ENCODE peak calls at places on chromosomes 7 and 10, in seven cellular contexts. One of them, this sample, is unnamed. For H3K4me1 and H3K36me3, the result is how much of the 10 kb centered on the place peaks cover.

GRCh38 chr10:80186364-80187012 is 18.8 kb downstream of the ANXA11 start:
- DNase-seq in stomach: peak
- DNase-seq in left ventricle myocardium inferior: peak
- DNase-seq in SJSA1: no peak
- DNase-seq in neuronal stem cell: no peak
- DNase-seq in fibroblast of lung: no peak
- DNase-seq in uterus: no peak
- DNase-seq in this sample: no peak

GRCh38 chr10:93652857-93653256 is 40.5 kb downstream of the PDE6C start:
- DNase-seq in uterus: no peak
- DNase-seq in SJSA1: no peak
- DNase-seq in left ventricle myocardium inferior: no peak
- DNase-seq in fibroblast of lung: peak
- DNase-seq in stomach: no peak
- DNase-seq in neuronal stem cell: no peak
- DNase-seq in this sample: no peak

GRCh38 chr7:137642467-137642866 is 204.3 kb downstream of the DGKI start:
- DNase-seq in uterus: no peak
- DNase-seq in stomach: no peak
- DNase-seq in neuronal stem cell: no peak
- DNase-seq in left ventricle myocardium inferior: no peak
- DNase-seq in fibroblast of lung: peak
- DNase-seq in SJSA1: peak
- DNase-seq in this sample: no peak

GRCh38 chr10:13672505-13672904 is 85.7 kb downstream of the PRPF18 start:
- DNase-seq in left ventricle myocardium inferior: no peak
- DNase-seq in SJSA1: no peak
- DNase-seq in uterus: no peak
- DNase-seq in fibroblast of lung: peak
- DNase-seq in neuronal stem cell: no peak
- DNase-seq in stomach: no peak
- DNase-seq in this sample: no peak

GRCh38 chr7:157674027-157674714 is 337.4 kb downstream of the DNAJB6 start:
- DNase-seq in uterus: no peak
- DNase-seq in left ventricle myocardium inferior: no peak
- DNase-seq in stomach: no peak
- DNase-seq in fibroblast of lung: no peak
- DNase-seq in neuronal stem cell: no peak
- DNase-seq in SJSA1: no peak
- DNase-seq in this sample: no peak

GRCh38 chr10:14603539-14604102 is 171.1 kb downstream of the FAM107B start:
- DNase-seq in stomach: no peak
- DNase-seq in fibroblast of lung: no peak
- DNase-seq in SJSA1: no peak
- DNase-seq in uterus: no peak
- DNase-seq in left ventricle myocardium inferior: no peak
- DNase-seq in neuronal stem cell: no peak
- DNase-seq in this sample: peak

GRCh38 chr10:105259201-105259600 is 618.1 kb downstream of the SORCS3 start:
- DNase-seq in fibroblast of lung: no peak
- DNase-seq in SJSA1: no peak
- DNase-seq in left ventricle myocardium inferior: no peak
- DNase-seq in uterus: no peak
- DNase-seq in stomach: no peak
- DNase-seq in neuronal stem cell: no peak
- DNase-seq in this sample: no peak

GRCh38 chr7:48140001-48140681 is 31.1 kb upstream of the ABCA13 start:
- DNase-seq in stomach: no peak
- DNase-seq in neuronal stem cell: no peak
- DNase-seq in left ventricle myocardium inferior: no peak
- DNase-seq in uterus: no peak
- DNase-seq in SJSA1: peak
- DNase-seq in fibroblast of lung: peak
- DNase-seq in this sample: peak

GRCh38 chr10:929965-930364 is 1.5 kb downstream of the LARP4B start:
- DNase-seq in left ventricle myocardium inferior: no peak
- DNase-seq in neuronal stem cell: no peak
- DNase-seq in stomach: no peak
- DNase-seq in fibroblast of lung: no peak
- DNase-seq in uterus: no peak
- DNase-seq in SJSA1: no peak
- DNase-seq in this sample: peak

GRCh38 chr10:97534746-97535367 is 36.1 kb downstream of the UBTD1 start:
- DNase-seq in left ventricle myocardium inferior: no peak
- DNase-seq in neuronal stem cell: no peak
- DNase-seq in uterus: no peak
- DNase-seq in SJSA1: no peak
- DNase-seq in fibroblast of lung: peak
- DNase-seq in stomach: no peak
- DNase-seq in this sample: peak

GRCh38 chr10:64486149-64486548 is 964.9 kb downstream of the REEP3 start:
- DNase-seq in fibroblast of lung: peak
- DNase-seq in stomach: no peak
- DNase-seq in neuronal stem cell: no peak
- DNase-seq in uterus: no peak
- DNase-seq in SJSA1: no peak
- DNase-seq in left ventricle myocardium inferior: no peak
- DNase-seq in this sample: no peak

GRCh38 chr10:69515699-69516547 is 57.3 kb downstream of the NEUROG3 start:
- DNase-seq in neuronal stem cell: peak
- DNase-seq in uterus: no peak
- DNase-seq in stomach: peak
- DNase-seq in left ventricle myocardium inferior: peak
- DNase-seq in SJSA1: peak
- DNase-seq in fibroblast of lung: peak
- DNase-seq in this sample: peak

GRCh38 chr7:74324499-74325229 is 35.5 kb downstream of the CLIP2 start:
- DNase-seq in left ventricle myocardium inferior: no peak
- DNase-seq in stomach: no peak
- DNase-seq in fibroblast of lung: peak
- DNase-seq in neuronal stem cell: no peak
- DNase-seq in uterus: no peak
- DNase-seq in SJSA1: no peak
- DNase-seq in this sample: no peak

GRCh38 chr7:131546583-131547111 is 9.8 kb downstream of the PODXL start:
- DNase-seq in stomach: no peak
- DNase-seq in uterus: no peak
- DNase-seq in left ventricle myocardium inferior: no peak
- DNase-seq in fibroblast of lung: no peak
- DNase-seq in SJSA1: peak
- DNase-seq in neuronal stem cell: peak
- DNase-seq in this sample: no peak

GRCh38 chr10:97718178-97718577 is 4.6 kb downstream of the MARVELD1 start:
- DNase-seq in SJSA1: no peak
- DNase-seq in fibroblast of lung: no peak
- DNase-seq in neuronal stem cell: no peak
- DNase-seq in stomach: no peak
- DNase-seq in left ventricle myocardium inferior: no peak
- DNase-seq in uterus: no peak
- DNase-seq in this sample: no peak

DNA sequence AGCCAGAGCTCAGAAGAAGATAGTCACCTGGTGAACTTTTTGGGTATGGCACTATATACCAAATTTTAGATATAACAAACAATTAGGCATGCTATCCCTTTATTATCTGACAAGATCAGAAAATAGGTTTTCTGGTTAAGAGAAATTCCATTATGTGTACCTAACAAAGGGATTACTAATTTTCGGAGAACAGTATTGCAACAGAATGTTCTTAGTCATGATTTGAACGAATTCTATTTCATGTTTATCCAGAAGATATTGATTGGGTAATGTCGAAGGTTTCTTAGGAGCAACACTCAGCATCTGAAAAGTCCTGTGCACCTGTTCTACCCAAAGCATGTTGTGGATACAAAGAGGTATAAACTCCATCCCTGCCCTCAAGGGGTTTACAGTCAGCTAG is 36.5 kb downstream of the WBP1L start:
- DNase-seq in left ventricle myocardium inferior: no peak
- DNase-seq in fibroblast of lung: peak
- DNase-seq in SJSA1: no peak
- DNase-seq in neuronal stem cell: no peak
- DNase-seq in stomach: no peak
- DNase-seq in uterus: no peak
- DNase-seq in this sample: no peak
- H3K4me1 ChIP-seq in left ventricle myocardium inferior: half or more
- H3K4me1 ChIP-seq in fibroblast of lung: under half
- H3K4me1 ChIP-seq in SJSA1: half or more
- H3K4me1 ChIP-seq in neuronal stem cell: under half
- H3K4me1 ChIP-seq in stomach: half or more
- H3K4me1 ChIP-seq in uterus: under half
- H3K4me1 ChIP-seq in this sample: under half

GRCh38 chr7:139265673-139266072 is 34.6 kb downstream of the UBN2 start:
- DNase-seq in SJSA1: no peak
- DNase-seq in neuronal stem cell: no peak
- DNase-seq in left ventricle myocardium inferior: no peak
- DNase-seq in uterus: no peak
- DNase-seq in stomach: no peak
- DNase-seq in fibroblast of lung: no peak
- DNase-seq in this sample: no peak
- H3K36me3 ChIP-seq in SJSA1: under half
- H3K36me3 ChIP-seq in neuronal stem cell: under half
- H3K36me3 ChIP-seq in left ventricle myocardium inferior: half or more
- H3K36me3 ChIP-seq in uterus: under half
- H3K36me3 ChIP-seq in stomach: half or more
- H3K36me3 ChIP-seq in fibroblast of lung: under half
- H3K36me3 ChIP-seq in this sample: under half

GRCh38 chr7:112020800-112021199 is 185.4 kb downstream of the DOCK4 start:
- DNase-seq in fibroblast of lung: no peak
- DNase-seq in stomach: no peak
- DNase-seq in SJSA1: no peak
- DNase-seq in left ventricle myocardium inferior: no peak
- DNase-seq in uterus: no peak
- DNase-seq in neuronal stem cell: no peak
- DNase-seq in this sample: no peak
- H3K4me1 ChIP-seq in fibroblast of lung: under half
- H3K4me1 ChIP-seq in stomach: under half
- H3K4me1 ChIP-seq in SJSA1: under half
- H3K4me1 ChIP-seq in left ventricle myocardium inferior: half or more
- H3K4me1 ChIP-seq in uterus: under half
- H3K4me1 ChIP-seq in neuronal stem cell: under half
- H3K4me1 ChIP-seq in this sample: under half

DNA sequence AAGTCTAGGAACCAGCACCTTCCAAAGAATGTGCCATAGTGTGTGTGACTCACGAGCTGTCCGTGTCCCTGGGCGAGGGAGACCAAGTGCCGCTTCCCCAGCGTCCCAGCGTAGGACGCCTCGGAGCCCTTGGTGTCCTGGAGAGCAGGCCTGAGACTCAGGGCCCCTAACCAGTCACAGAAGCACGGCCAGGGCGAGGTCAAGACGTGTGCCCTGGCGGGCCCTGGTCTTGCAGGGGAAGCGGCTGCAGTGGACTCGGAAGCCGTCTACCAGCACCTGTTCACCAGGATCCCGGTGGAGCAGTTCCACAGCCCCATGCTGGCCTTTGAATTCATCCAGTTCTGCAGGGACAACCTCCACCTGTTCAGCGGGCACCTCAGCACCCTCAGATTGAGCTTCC is 10.6 kb downstream of the AP5Z1 start:
- DNase-seq in stomach: no peak
- DNase-seq in left ventricle myocardium inferior: no peak
- DNase-seq in fibroblast of lung: no peak
- DNase-seq in uterus: no peak
- DNase-seq in neuronal stem cell: no peak
- DNase-seq in SJSA1: no peak
- DNase-seq in this sample: no peak
- H3K36me3 ChIP-seq in stomach: half or more
- H3K36me3 ChIP-seq in left ventricle myocardium inferior: half or more
- H3K36me3 ChIP-seq in fibroblast of lung: half or more
- H3K36me3 ChIP-seq in uterus: under half
- H3K36me3 ChIP-seq in neuronal stem cell: under half
- H3K36me3 ChIP-seq in SJSA1: half or more
- H3K36me3 ChIP-seq in this sample: under half

GRCh38 chr10:125116652-125117310 is 43.6 kb downstream of the CTBP2 start:
- DNase-seq in uterus: no peak
- DNase-seq in left ventricle myocardium inferior: no peak
- DNase-seq in stomach: no peak
- DNase-seq in SJSA1: no peak
- DNase-seq in neuronal stem cell: no peak
- DNase-seq in fibroblast of lung: no peak
- DNase-seq in this sample: no peak
- H3K4me1 ChIP-seq in uterus: under half
- H3K4me1 ChIP-seq in left ventricle myocardium inferior: half or more
- H3K4me1 ChIP-seq in stomach: half or more
- H3K4me1 ChIP-seq in SJSA1: under half
- H3K4me1 ChIP-seq in neuronal stem cell: under half
- H3K4me1 ChIP-seq in fibroblast of lung: under half
- H3K4me1 ChIP-seq in this sample: under half

GRCh38 chr7:135634191-135634878 is 28.0 kb upstream of the STMP1 start:
- DNase-seq in left ventricle myocardium inferior: no peak
- DNase-seq in fibroblast of lung: no peak
- DNase-seq in neuronal stem cell: no peak
- DNase-seq in SJSA1: no peak
- DNase-seq in uterus: no peak
- DNase-seq in stomach: no peak
- DNase-seq in this sample: no peak
- H3K36me3 ChIP-seq in left ventricle myocardium inferior: half or more
- H3K36me3 ChIP-seq in fibroblast of lung: under half
- H3K36me3 ChIP-seq in neuronal stem cell: under half
- H3K36me3 ChIP-seq in SJSA1: half or more
- H3K36me3 ChIP-seq in uterus: under half
- H3K36me3 ChIP-seq in stomach: half or more
- H3K36me3 ChIP-seq in this sample: under half

DNA sequence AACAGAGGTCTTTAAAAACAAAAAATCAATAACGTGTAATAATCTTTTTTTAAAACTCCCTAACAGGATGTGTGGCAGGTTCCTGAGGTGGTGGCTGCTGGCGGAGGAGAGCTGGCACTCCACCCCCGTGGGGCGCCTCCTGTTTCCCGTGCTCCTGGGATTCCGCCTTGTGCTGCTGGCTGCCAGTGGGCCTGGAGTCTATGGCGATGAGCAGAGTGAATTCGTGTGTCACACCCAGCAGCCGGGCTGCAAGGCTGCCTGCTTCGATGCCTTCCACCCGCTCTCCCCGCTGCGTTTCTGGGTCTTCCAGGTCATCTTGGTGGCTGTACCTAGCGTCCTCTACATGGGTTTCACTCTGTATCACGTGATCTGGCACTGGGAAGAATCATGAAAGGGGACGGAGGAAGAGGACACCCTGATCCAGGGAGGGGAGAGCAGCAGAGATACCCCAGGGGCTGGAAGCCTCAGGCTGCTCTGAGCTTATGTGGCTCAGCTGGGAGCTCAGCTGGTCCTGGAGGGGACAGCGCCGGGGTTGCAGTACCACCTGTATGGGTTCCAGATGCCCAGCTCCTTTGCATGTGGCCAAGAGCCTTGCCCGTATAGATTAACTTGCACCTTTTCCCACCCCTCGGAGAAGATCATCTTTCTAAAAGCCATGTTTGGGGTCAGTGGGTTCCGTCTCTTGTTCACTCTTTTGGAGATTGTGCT is 16.7 kb upstream of the AZGP1 start:
- DNase-seq in neuronal stem cell: no peak
- DNase-seq in SJSA1: no peak
- DNase-seq in uterus: no peak
- DNase-seq in stomach: no peak
- DNase-seq in left ventricle myocardium inferior: no peak
- DNase-seq in fibroblast of lung: no peak
- DNase-seq in this sample: no peak
- H3K4me1 ChIP-seq in neuronal stem cell: under half
- H3K4me1 ChIP-seq in SJSA1: under half
- H3K4me1 ChIP-seq in uterus: under half
- H3K4me1 ChIP-seq in stomach: under half
- H3K4me1 ChIP-seq in left ventricle myocardium inferior: under half
- H3K4me1 ChIP-seq in fibroblast of lung: under half
- H3K4me1 ChIP-seq in this sample: under half

This sample was measured in small intestine.